ENCODE peak calls at places on chromosome 3, in eight cellular contexts. U, X, T, I, K, J, S and C are unnamed samples.

GRCh38 chr3:45547764-45548683 is 46.5 kb upstream of the LIMD1 start:
- DNase-seq in U (no peak), X (no peak), T (peak), I (peak), K (no peak), J (peak), S (no peak), C (no peak)

GRCh38 chr3:47542614-47543173 is 29.2 kb upstream of the ELP6 start:
- DNase-seq in U (peak), X (no peak), T (no peak), I (no peak), K (no peak), J (no peak), S (no peak), C (peak)

GRCh38 chr3:123724306-123724705 is 139.5 kb upstream of the HACD2 start:
- DNase-seq in U (no peak), X (no peak), T (peak), I (no peak), K (no peak), J (no peak), S (no peak), C (no peak)

GRCh38 chr3:197406266-197406665 is 107.9 kb upstream of the DLG1 start:
- DNase-seq in U (no peak), X (no peak), T (peak), I (no peak), K (no peak), J (no peak), S (no peak), C (no peak)

GRCh38 chr3:41441568-41441967 is 242.3 kb downstream of the CTNNB1 start:
- DNase-seq in U (no peak), X (no peak), T (no peak), I (no peak), K (no peak), J (no peak), S (no peak), C (no peak)

GRCh38 chr3:10870296-10870695 is 54.3 kb downstream of the SLC6A11 start:
- DNase-seq in U (no peak), X (no peak), T (no peak), I (no peak), K (no peak), J (no peak), S (no peak), C (no peak)

GRCh38 chr3:128940252-128940651 is 53.6 kb downstream of the CFAP92 start:
- DNase-seq in U (no peak), X (no peak), T (no peak), I (no peak), K (no peak), J (no peak), S (no peak), C (no peak)

GRCh38 chr3:197486861-197487260 is 68.9 kb downstream of the BDH1 start:
- DNase-seq in U (no peak), X (no peak), T (no peak), I (no peak), K (no peak), J (no peak), S (no peak), C (no peak)

GRCh38 chr3:29186982-29187718 is 93.7 kb upstream of the RBMS3 start:
- DNase-seq in U (no peak), X (peak), T (peak), I (no peak), K (no peak), J (no peak), S (peak), C (no peak)

GRCh38 chr3:40975711-40976121 is 223.6 kb upstream of the CTNNB1 start:
- DNase-seq in U (no peak), X (no peak), T (peak), I (peak), K (no peak), J (no peak), S (no peak), C (no peak)

GRCh38 chr3:11290743-11291680 is 18.8 kb downstream of the ATG7 start:
- DNase-seq in U (no peak), X (no peak), T (peak), I (no peak), K (no peak), J (peak), S (no peak), C (no peak)

GRCh38 chr3:108623504-108623903 is 34.0 kb downstream of the DZIP3 start:
- DNase-seq in U (no peak), X (no peak), T (no peak), I (peak), K (no peak), J (no peak), S (no peak), C (no peak)

GRCh38 chr3:28050895-28051294 is 190.5 kb upstream of the CMC1 start:
- DNase-seq in U (no peak), X (no peak), T (peak), I (no peak), K (no peak), J (no peak), S (no peak), C (peak)